ENCODE peak calls at places on chromosomes 7 and 10, in five cellular contexts. E, T, D, A and P are unnamed samples.

GRCh38 chr7:129271500-129272355 is 46.9 kb downstream of the AHCYL2 start:
- DNase-seq in T (peak; percentile 50), D (peak; percentile 86), E (no peak), A (peak; percentile 64), P (peak; percentile 67)

GRCh38 chr7:159008055-159008405 is 136.6 kb downstream of the VIPR2 start:
- DNase-seq in E (no peak), D (peak; percentile 61), A (no peak), T (no peak), P (peak; percentile 42)

GRCh38 chr7:146116452-146117219 is at the start of gene CNTNAP2:
- DNase-seq in D (peak; percentile 90), A (peak; percentile 31), T (no peak), E (no peak), P (peak; percentile 92)

GRCh38 chr10:8392216-8392615 is 337.7 kb downstream of the GATA3 start:
- DNase-seq in A (peak; percentile 59), T (no peak), D (no peak), E (peak; percentile 66), P (no peak)

GRCh38 chr10:125057158-125058001 is 103.0 kb downstream of the CTBP2 start:
- DNase-seq in T (no peak), E (peak; percentile 74), A (peak; percentile 87), D (peak; percentile 92), P (peak; percentile 11)

GRCh38 chr7:143507094-143507518 is 29.4 kb downstream of the TAS2R41 start:
- DNase-seq in T (no peak), D (no peak), A (no peak), E (no peak), P (no peak)

GRCh38 chr7:105941596-105941995 is 21.5 kb upstream of the CDHR3 start:
- DNase-seq in T (no peak), D (peak; percentile 34), E (no peak), A (no peak), P (no peak)

GRCh38 chr7:157465597-157466348 is 129.0 kb downstream of the DNAJB6 start:
- DNase-seq in D (no peak), E (no peak), A (no peak), T (no peak), P (no peak)

GRCh38 chr7:31175672-31176071 is 123.6 kb downstream of the ADCYAP1R1 start:
- DNase-seq in A (no peak), T (no peak), D (peak; percentile 55), E (no peak), P (no peak)

GRCh38 chr7:29345590-29345989 is 151.0 kb downstream of the CHN2 start:
- DNase-seq in A (peak; percentile 20), T (peak; percentile 36), E (no peak), D (peak; percentile 86), P (peak; percentile 75)

GRCh38 chr7:108076141-108076540 is 54.0 kb downstream of the LAMB4 start:
- DNase-seq in T (no peak), E (no peak), D (no peak), A (no peak), P (no peak)

GRCh38 chr7:129949292-129950133 is 3.2 kb downstream of the UBE2H start:
- DNase-seq in T (peak; percentile 33), E (no peak), A (peak; percentile 80), D (peak; percentile 84), P (peak; percentile 90)

GRCh38 chr7:141841385-141841784 is at the start of gene PRSS37:
- DNase-seq in E (no peak), A (no peak), T (no peak), D (no peak), P (no peak)

GRCh38 chr7:129684777-129685176 is 73.3 kb downstream of the NRF1 start:
- DNase-seq in T (no peak), A (no peak), D (peak; percentile 59), E (no peak), P (peak; percentile 81)

GRCh38 chr10:116853287-116853686 is 4.0 kb downstream of the ENO4 start:
- DNase-seq in A (no peak), D (no peak), T (no peak), E (no peak), P (no peak)

GRCh38 chr10:119358140-119358512 is 150.8 kb downstream of the GRK5 start:
- DNase-seq in T (no peak), D (no peak), E (no peak), A (no peak), P (no peak)

GRCh38 chr7:6257602-6258001 is 14.8 kb downstream of the CYTH3 start:
- DNase-seq in E (no peak), D (no peak), T (no peak), A (no peak), P (peak; percentile 41)

GRCh38 chr7:68269410-68269809 is 1272.8 kb downstream of the TYW1 start:
- DNase-seq in D (no peak), A (peak; percentile 36), E (no peak), T (no peak), P (peak; percentile 63)

GRCh38 chr7:157845203-157845810 is 508.5 kb downstream of the DNAJB6 start:
- DNase-seq in A (peak; percentile 17), D (no peak), E (no peak), T (no peak), P (no peak)

GRCh38 chr10:100734295-100735086 is 10.9 kb upstream of the PAX2 start:
- DNase-seq in T (no peak), A (no peak), E (no peak), D (no peak), P (no peak)

GRCh38 chr10:132554053-132554990 is 16.7 kb downstream of the INPP5A start:
- DNase-seq in E (no peak), T (no peak), D (no peak), A (no peak), P (no peak)

GRCh38 chr10:95437669-95438068 is 123.5 kb downstream of the SORBS1 start:
- DNase-seq in A (no peak), E (no peak), T (no peak), D (no peak), P (no peak)

GRCh38 chr7:23256731-23257130 is 10.2 kb downstream of the GPNMB start:
- DNase-seq in D (no peak), E (no peak), T (no peak), A (no peak), P (no peak)

GRCh38 chr10:23439920-23440875 is 1.3 kb downstream of the OTUD1 start:
- DNase-seq in D (peak; percentile 69), A (peak; percentile 17), E (peak; percentile 3), T (no peak), P (no peak)

GRCh38 chr7:28591725-28592331 is 179.5 kb downstream of the CREB5 start:
- DNase-seq in T (no peak), D (no peak), A (no peak), E (no peak), P (no peak)

GRCh38 chr10:87053121-87053520 is 33.0 kb downstream of the FAM25A start:
- DNase-seq in T (peak; percentile 1), D (no peak), A (no peak), E (no peak), P (peak; percentile 17)

GRCh38 chr7:79046061-79046460 is 407.4 kb downstream of the MAGI2 start:
- DNase-seq in D (peak; percentile 26), A (no peak), T (no peak), E (no peak), P (no peak)

GRCh38 chr7:81846398-81846797 is 76.6 kb upstream of the HGF start:
- DNase-seq in T (no peak), E (no peak), A (peak; percentile 31), D (peak; percentile 57), P (peak; percentile 23)

GRCh38 chr7:130732980-130733865 is 784 bp downstream of the KLF14 start:
- DNase-seq in T (no peak), D (peak; percentile 70), E (no peak), A (no peak), P (peak; percentile 82)

GRCh38 chr7:50684011-50684701 is 98.5 kb downstream of the GRB10 start:
- DNase-seq in T (no peak), E (no peak), A (no peak), D (no peak), P (no peak)

GRCh38 chr10:75717126-75717916 is 285.9 kb downstream of the LRMDA start:
- DNase-seq in E (no peak), A (no peak), T (no peak), D (no peak), P (no peak)

GRCh38 chr7:15560968-15561367 is 847 bp downstream of the AGMO start:
- DNase-seq in A (no peak), E (no peak), T (no peak), D (no peak), P (no peak)

GRCh38 chr7:86995814-86996213 is 63.6 kb downstream of the ELAPOR2 start:
- DNase-seq in D (no peak), E (no peak), T (no peak), A (no peak), P (peak; percentile 21)

GRCh38 chr10:14879055-14879800 is 562 bp downstream of the SUV39H2 start:
- DNase-seq in D (peak; percentile 78), T (no peak), A (no peak), E (no peak), P (peak; percentile 48)

GRCh38 chr7:47253650-47254080 is 328.2 kb downstream of the TNS3 start:
- DNase-seq in D (peak; percentile 80), E (peak; percentile 17), A (peak; percentile 70), T (peak; percentile 24), P (peak; percentile 51)